ENCODE peak calls at places on chromosome 18, in four cellular contexts. V is tibial nerve, U is AG04450, O is suprapubic skin. N is an unnamed sample. For H3K9me3, the result is how much of the 10 kb centered on the place peaks cover.

GRCh38 chr18:23291456-23292205 is 156.3 kb downstream of the CABLES1 start:
- DNase-seq in V (no peak), U (no peak), O (no peak), N (no peak)

GRCh38 chr18:21196426-21196825 is 45.6 kb upstream of the GREB1L start:
- DNase-seq in V (no peak), U (no peak), O (no peak), N (no peak)

GRCh38 chr18:55319517-55319905 is 268.5 kb downstream of the TCF4 start:
- DNase-seq in V (no peak), U (no peak), O (no peak), N (no peak)

GRCh38 chr18:66616523-66616983 is 12.7 kb upstream of the CDH19 start:
- DNase-seq in V (no peak), U (no peak), O (no peak), N (no peak)

GRCh38 chr18:23835076-23835475 is 145.8 kb downstream of the LAMA3 start:
- DNase-seq in V (no peak), U (no peak), O (no peak), N (no peak)

GRCh38 chr18:39721712-39722111 is 2156.1 kb upstream of the CELF4 start:
- DNase-seq in V (no peak), U (no peak), O (no peak), N (no peak)

GRCh38 chr18:13226533-13227144 is 8.1 kb downstream of the LDLRAD4 start:
- DNase-seq in V (no peak), U (no peak), O (no peak), N (no peak)

GRCh38 chr18:46761054-46761769 is 4.4 kb upstream of the ST8SIA5 start:
- DNase-seq in V (no peak), U (no peak), O (no peak), N (no peak)

GRCh38 chr18:8277270-8277669 is 332.0 kb upstream of the RAB12 start:
- DNase-seq in V (no peak), U (no peak), O (no peak), N (no peak)

GRCh38 chr18:48302736-48303135 is 106.4 kb downstream of the ZBTB7C start:
- DNase-seq in V (no peak), U (no peak), O (peak), N (no peak)

GRCh38 chr18:76764296-76764901 is 58.0 kb upstream of the ZNF236 start:
- DNase-seq in V (no peak), U (no peak), O (no peak), N (no peak)

GRCh38 chr18:23752796-23753195 is 63.5 kb downstream of the LAMA3 start:
- DNase-seq in V (no peak), U (no peak), O (no peak), N (no peak)

GRCh38 chr18:61816071-61816470 is 76.7 kb downstream of the RNF152 start:
- DNase-seq in V (no peak), U (no peak), O (no peak), N (no peak)

GRCh38 chr18:2655153-2655953 is at the start of gene SMCHD1:
- DNase-seq in V (peak), U (no peak), O (peak), N (peak)

GRCh38 chr18:71598374-71598773 is 945.8 kb downstream of the CBLN2 start:
- DNase-seq in V (no peak), U (no peak), O (no peak), N (no peak)

GRCh38 chr18:71597219-71597618 is 946.9 kb downstream of the CBLN2 start:
- DNase-seq in V (no peak), U (no peak), O (no peak), N (no peak)
- H3K9me3 ChIP-seq in V (under half), U (under half), O (under half), N (under half)

DNA sequence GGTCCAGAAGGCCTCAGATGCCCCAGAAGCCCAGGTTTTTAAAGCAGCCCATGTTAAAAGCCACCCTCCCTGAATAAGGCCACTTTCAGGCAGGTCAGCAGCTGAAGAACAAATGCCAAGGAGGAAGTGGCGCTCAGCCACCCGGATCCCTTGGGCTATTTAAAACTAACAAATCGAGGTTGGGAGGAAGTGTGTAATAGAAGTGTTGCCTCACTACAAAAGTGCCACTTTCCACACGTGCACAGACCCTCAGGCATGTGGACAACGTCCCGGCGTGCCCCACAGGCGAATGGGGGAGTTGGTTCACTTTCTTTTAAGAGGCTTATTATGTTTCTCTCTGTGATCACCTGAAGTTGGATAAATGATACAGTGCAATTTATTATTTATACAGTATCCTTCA is 173.8 kb upstream of the SALL3 start:
- DNase-seq in V (no peak), U (no peak), O (no peak), N (no peak)
- H3K9me3 ChIP-seq in V (under half), U (half or more), O (under half), N (under half)

GRCh38 chr18:72456802-72457201 is 87.3 kb downstream of the CBLN2 start:
- DNase-seq in V (no peak), U (no peak), O (no peak), N (no peak)

GRCh38 chr18:72458256-72458655 is 85.9 kb downstream of the CBLN2 start:
- DNase-seq in V (no peak), U (no peak), O (no peak), N (no peak)

DNA sequence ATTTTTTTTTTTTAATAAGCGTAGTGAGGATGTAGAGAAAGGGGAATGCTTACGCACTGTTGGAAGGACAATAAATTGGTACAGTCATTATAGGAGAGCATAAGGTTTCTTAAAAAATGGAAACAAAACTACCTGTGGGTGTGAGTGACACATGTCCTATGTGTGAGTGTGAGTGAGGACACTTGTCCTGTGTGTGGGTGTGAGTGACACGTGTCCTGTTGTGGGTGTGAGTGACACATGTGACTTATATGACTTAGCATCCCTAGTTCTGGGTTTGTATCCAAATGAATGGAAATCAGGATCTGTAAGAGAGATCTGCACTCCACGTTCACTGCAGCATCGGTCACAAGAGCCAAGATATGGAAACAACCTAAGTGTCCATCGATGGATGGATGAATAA is 91.8 kb downstream of the CBLN2 start:
- DNase-seq in V (no peak), U (no peak), O (no peak), N (no peak)
- H3K9me3 ChIP-seq in V (under half), U (under half), O (under half), N (under half)

GRCh38 chr18:1452821-1453220 is 548.1 kb downstream of the ADCYAP1 start:
- DNase-seq in V (no peak), U (no peak), O (no peak), N (no peak)
- H3K9me3 ChIP-seq in V (under half), U (under half), O (under half), N (under half)

DNA sequence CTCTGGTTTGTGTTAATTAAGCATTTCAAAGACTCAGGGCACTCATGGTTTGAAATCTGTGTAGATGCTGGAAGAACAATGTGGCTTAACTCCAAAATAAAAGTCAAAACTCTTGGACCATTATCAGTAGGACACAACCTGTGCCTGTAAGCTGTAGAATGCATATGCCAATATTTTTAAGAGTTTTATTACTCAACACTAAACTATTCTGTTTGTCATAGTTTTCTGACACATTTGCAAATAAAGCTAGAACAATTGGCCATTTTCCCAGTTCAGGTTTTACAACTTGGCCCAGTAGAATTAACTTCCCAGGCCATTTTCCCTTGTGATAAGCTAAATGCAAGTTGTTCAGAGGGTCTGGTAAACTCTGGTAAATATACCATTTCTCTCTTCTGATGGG is 713.1 kb downstream of the CBLN2 start:
- DNase-seq in V (no peak), U (peak), O (no peak), N (no peak)
- H3K9me3 ChIP-seq in V (under half), U (under half), O (under half), N (under half)

DNA sequence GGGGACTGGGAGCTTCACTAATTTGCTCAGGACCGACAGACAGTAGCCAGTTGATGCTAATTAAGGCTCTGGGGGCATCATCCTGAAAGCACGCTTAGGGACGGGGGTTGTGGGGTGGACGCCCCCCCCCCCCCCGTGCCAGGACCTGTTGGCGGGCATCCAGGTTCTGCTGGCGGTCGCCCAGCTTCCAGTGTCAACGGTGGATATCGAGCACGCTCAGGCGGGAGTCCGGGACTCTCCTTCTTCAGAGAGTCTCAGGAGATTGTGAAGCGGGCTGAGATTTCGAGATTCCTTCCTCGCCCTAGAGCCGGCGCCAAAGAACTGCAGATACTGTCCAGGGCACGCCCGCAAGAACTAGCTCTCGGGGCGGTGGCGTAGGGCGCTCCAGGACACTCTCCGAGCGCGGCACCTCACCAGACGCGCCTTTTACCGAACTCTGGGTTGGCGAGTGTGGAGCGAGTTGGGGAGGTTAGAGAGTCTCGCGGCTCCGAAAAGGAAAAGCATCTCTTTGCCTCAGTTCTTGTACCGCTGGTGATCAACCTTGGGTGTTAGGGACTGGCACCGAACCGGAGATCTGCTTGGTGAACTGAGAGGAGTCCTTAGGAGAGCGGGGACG is 5.6 kb downstream of the RAX start:
- DNase-seq in V (no peak), U (no peak), O (no peak), N (no peak)
- H3K9me3 ChIP-seq in V (under half), U (under half), O (under half), N (under half)

GRCh38 chr18:63224574-63224973 is 95.0 kb downstream of the BCL2 start:
- DNase-seq in V (no peak), U (no peak), O (no peak), N (no peak)
- H3K9me3 ChIP-seq in V (under half), U (under half), O (under half), N (under half)

N was measured in CD8-positive, alpha-beta memory T cell.